ENCODE peak calls at places on chromosomes 3 and 15, in nine cellular contexts. S is fibroblast of lung, G is mammary epithelial cell, F is gastrocnemius medialis, U is upper lobe of right lung, H is Panc1, R is uterus, Q is H7, A is body of pancreas. Y is an unnamed sample.

GRCh38 chr3:1183320-1184048 is 90.7 kb downstream of the CNTN6 start:
- DNase-seq in S (peak; percentile 93), G (peak; percentile 35), F (no peak), U (no peak), H (no peak), R (no peak), Q (no peak), A (no peak), Y (peak; percentile 73)

GRCh38 chr3:89145995-89146394 is 38.6 kb downstream of the EPHA3 start:
- DNase-seq in S (peak; percentile 95), G (peak; percentile 77), F (peak; percentile 18), U (no peak), H (no peak), R (no peak), Q (no peak), A (no peak), Y (peak; percentile 77)

GRCh38 chr15:78206326-78207109 is 27.8 kb downstream of the ACSBG1 start:
- DNase-seq in S (peak; percentile 53), G (no peak), F (no peak), U (no peak), H (no peak), R (no peak), Q (peak; percentile 31), A (no peak), Y (peak; percentile 38)

GRCh38 chr3:78268716-78269668 is 1229.1 kb downstream of the ROBO2 start:
- DNase-seq in S (no peak), G (no peak), F (no peak), U (no peak), H (no peak), R (no peak), Q (peak; percentile 6), A (no peak), Y (no peak)

GRCh38 chr3:197381371-197381770 is 83.0 kb upstream of the DLG1 start:
- DNase-seq in S (no peak), G (no peak), F (no peak), U (no peak), H (no peak), R (no peak), Q (peak; percentile 1), A (no peak), Y (no peak)

GRCh38 chr3:9224490-9224889 is 25.0 kb downstream of the SRGAP3 start:
- DNase-seq in S (peak; percentile 75), G (peak; percentile 47), F (no peak), U (no peak), H (no peak), R (no peak), Q (no peak), A (no peak), Y (no peak)

GRCh38 chr3:123936400-123936799 is 24.6 kb downstream of the CCDC14 start:
- DNase-seq in S (no peak), G (no peak), F (no peak), U (no peak), H (no peak), R (no peak), Q (no peak), A (no peak), Y (no peak)

GRCh38 chr15:69149803-69150202 is 10.6 kb upstream of the GLCE start:
- DNase-seq in S (no peak), G (no peak), F (no peak), U (no peak), H (no peak), R (no peak), Q (no peak), A (no peak), Y (no peak)

GRCh38 chr3:113051222-113051804 is 60.5 kb downstream of the GTPBP8 start:
- DNase-seq in S (peak; percentile 85), G (peak; percentile 64), F (peak; percentile 79), U (peak; percentile 71), H (peak; percentile 69), R (peak; percentile 92), Q (peak; percentile 83), A (peak; percentile 89), Y (peak; percentile 72)

GRCh38 chr15:58307313-58307961 is 124.4 kb upstream of the LIPC start:
- DNase-seq in S (peak; percentile 88), G (no peak), F (no peak), U (no peak), H (no peak), R (no peak), Q (peak; percentile 37), A (no peak), Y (no peak)

GRCh38 chr3:171295502-171296373 is 164.5 kb downstream of the TNIK start:
- DNase-seq in S (peak; percentile 25), G (no peak), F (no peak), U (no peak), H (no peak), R (no peak), Q (no peak), A (no peak), Y (no peak)

GRCh38 chr3:21979706-21980105 is 228.7 kb upstream of the ZNF385D start:
- DNase-seq in S (peak; percentile 79), G (peak; percentile 9), F (no peak), U (no peak), H (no peak), R (no peak), Q (no peak), A (no peak), Y (no peak)

GRCh38 chr15:62544446-62544845 is 379.4 kb upstream of the C2CD4B start:
- DNase-seq in S (peak; percentile 25), G (no peak), F (no peak), U (no peak), H (no peak), R (no peak), Q (no peak), A (no peak), Y (no peak)

GRCh38 chr3:123540285-123540684 is 44.6 kb downstream of the HACD2 start:
- DNase-seq in S (peak; percentile 48), G (no peak), F (no peak), U (no peak), H (no peak), R (no peak), Q (no peak), A (no peak), Y (no peak)

GRCh38 chr15:58472821-58473581 is 41.2 kb downstream of the LIPC start:
- DNase-seq in S (peak; percentile 53), G (peak; percentile 88), F (no peak), U (no peak), H (no peak), R (no peak), Q (no peak), A (no peak), Y (peak; percentile 28)

GRCh38 chr3:124510290-124510689 is 220.0 kb upstream of the UMPS start:
- DNase-seq in S (peak; percentile 80), G (peak; percentile 71), F (no peak), U (no peak), H (no peak), R (no peak), Q (no peak), A (no peak), Y (no peak)

GRCh38 chr15:81151389-81151788 is 17.3 kb downstream of the CFAP161 start:
- DNase-seq in S (no peak), G (no peak), F (no peak), U (no peak), H (no peak), R (no peak), Q (no peak), A (no peak), Y (no peak)
- H3K4me3 ChIP-seq in S (no peak overlapping the region), G (no peak overlapping the region), F (no peak overlapping the region), U (no peak overlapping the region), H (no peak overlapping the region), R (no peak overlapping the region), Q (no peak overlapping the region), A (no peak overlapping the region), Y (no peak overlapping the region)

GRCh38 chr3:184598220-184598927 is 36.8 kb downstream of the EPHB3 start:
- DNase-seq in S (no peak), G (no peak), F (no peak), U (peak; percentile 45), H (no peak), R (no peak), Q (no peak), A (no peak), Y (no peak)
- H3K36me3 ChIP-seq in S (no peaks in the 10 kb centered on the region), G (no peaks in the 10 kb centered on the region), F (no peaks in the 10 kb centered on the region), U (no peaks in the 10 kb centered on the region), H (no peaks in the 10 kb centered on the region), R (no peaks in the 10 kb centered on the region), Q (no peaks in the 10 kb centered on the region), A (no peaks in the 10 kb centered on the region), Y (no peaks in the 10 kb centered on the region)

GRCh38 chr3:14822875-14823807 is 4.4 kb downstream of the FGD5 start:
- DNase-seq in S (no peak), G (no peak), F (no peak), U (no peak), H (no peak), R (no peak), Q (peak; percentile 60), A (no peak), Y (no peak)

GRCh38 chr3:14820156-14820555 is 1.4 kb downstream of the FGD5 start:
- DNase-seq in S (no peak), G (no peak), F (no peak), U (no peak), H (no peak), R (no peak), Q (no peak), A (no peak), Y (no peak)

GRCh38 chr3:14819671-14820070 is 909 bp downstream of the FGD5 start:
- DNase-seq in S (no peak), G (no peak), F (no peak), U (no peak), H (no peak), R (no peak), Q (no peak), A (no peak), Y (no peak)

GRCh38 chr3:14822134-14822533 is 3.4 kb downstream of the FGD5 start:
- DNase-seq in S (no peak), G (no peak), F (no peak), U (no peak), H (no peak), R (no peak), Q (no peak), A (no peak), Y (no peak)

DNA sequence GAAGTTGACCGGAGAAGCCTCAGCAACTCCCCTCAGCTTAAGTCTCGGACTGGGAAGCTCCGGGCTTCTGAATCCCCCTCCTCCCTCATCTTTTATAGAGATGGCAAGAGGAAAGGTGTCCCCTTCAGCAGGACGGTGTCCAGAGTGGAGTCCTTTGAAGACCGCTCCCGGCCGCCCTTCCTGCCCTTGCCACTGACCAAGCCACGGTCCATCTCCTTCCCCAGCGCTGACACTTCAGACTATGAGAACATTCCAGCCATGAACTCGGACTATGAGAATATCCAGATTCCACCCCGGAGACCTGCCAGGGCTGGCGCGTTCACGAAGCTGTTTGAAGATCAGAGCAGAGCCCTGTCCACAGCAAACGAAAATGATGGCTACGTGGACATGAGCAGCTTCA is 2.4 kb downstream of the FGD5 start:
- DNase-seq in S (no peak), G (no peak), F (no peak), U (no peak), H (no peak), R (no peak), Q (no peak), A (no peak), Y (no peak)
- H3K27me3 ChIP-seq in S (no peaks in the 10 kb centered on the region), G (no peaks in the 10 kb centered on the region), F (no peaks in the 10 kb centered on the region), U (no peaks in the 10 kb centered on the region), H (peaks cover 13% of the 10 kb centered on the region), R (no peaks in the 10 kb centered on the region), Q (no peaks in the 10 kb centered on the region), A (no peaks in the 10 kb centered on the region), Y (no peaks in the 10 kb centered on the region)

GRCh38 chr3:126496894-126497850 is 20.4 kb downstream of the UROC1 start:
- DNase-seq in S (no peak), G (no peak), F (no peak), U (no peak), H (no peak), R (no peak), Q (no peak), A (no peak), Y (no peak)
- H3K4me3 ChIP-seq in S (no peak overlapping the region), G (no peak overlapping the region), F (no peak overlapping the region), U (no peak overlapping the region), H (no peak overlapping the region), R (no peak overlapping the region), Q (no peak overlapping the region), A (no peak overlapping the region), Y (no peak overlapping the region)